ENCODE peak calls at places on chromosomes 3 and 15, in five cellular contexts. One of them, this sample, is unnamed.

GRCh38 chr3:126307083-126307482 is 50.1 kb downstream of the KLF15 start:
- DNase-seq in dorsolateral prefrontal cortex: no peak
- DNase-seq in adrenal gland: no peak
- DNase-seq in ovary: no peak
- DNase-seq in MM.1S: no peak
- DNase-seq in this sample: no peak

GRCh38 chr3:172065534-172065933 is 26.2 kb downstream of the FNDC3B start:
- DNase-seq in dorsolateral prefrontal cortex: no peak
- DNase-seq in adrenal gland: no peak
- DNase-seq in ovary: no peak
- DNase-seq in MM.1S: no peak
- DNase-seq in this sample: no peak

GRCh38 chr3:98980915-98981596 is 79.6 kb upstream of the DCBLD2 start:
- DNase-seq in dorsolateral prefrontal cortex: no peak
- DNase-seq in adrenal gland: no peak
- DNase-seq in ovary: no peak
- DNase-seq in MM.1S: no peak
- DNase-seq in this sample: no peak

GRCh38 chr15:34012461-34013028 is 26.5 kb downstream of the AVEN start:
- DNase-seq in dorsolateral prefrontal cortex: no peak
- DNase-seq in adrenal gland: no peak
- DNase-seq in ovary: no peak
- DNase-seq in MM.1S: no peak
- DNase-seq in this sample: no peak

GRCh38 chr3:188051801-188052228 is 102.1 kb upstream of the LPP start:
- DNase-seq in dorsolateral prefrontal cortex: peak; percentile 71
- DNase-seq in adrenal gland: peak; percentile 86
- DNase-seq in ovary: peak; percentile 80
- DNase-seq in MM.1S: no peak
- DNase-seq in this sample: peak; percentile 66

GRCh38 chr3:46706771-46707582 is 5.8 kb downstream of the TMIE start:
- DNase-seq in dorsolateral prefrontal cortex: peak; percentile 22
- DNase-seq in adrenal gland: no peak
- DNase-seq in ovary: peak; percentile 8
- DNase-seq in MM.1S: no peak
- DNase-seq in this sample: no peak

GRCh38 chr3:69823710-69824109 is 84.4 kb downstream of the MITF start:
- DNase-seq in dorsolateral prefrontal cortex: no peak
- DNase-seq in adrenal gland: no peak
- DNase-seq in ovary: no peak
- DNase-seq in MM.1S: no peak
- DNase-seq in this sample: no peak

GRCh38 chr3:134044459-134044858 is 14.7 kb upstream of the SLCO2A1 start:
- DNase-seq in dorsolateral prefrontal cortex: no peak
- DNase-seq in adrenal gland: no peak
- DNase-seq in ovary: no peak
- DNase-seq in MM.1S: no peak
- DNase-seq in this sample: no peak

GRCh38 chr3:195863121-195864061 is 45.0 kb downstream of the TNK2 start:
- DNase-seq in dorsolateral prefrontal cortex: peak; percentile 90
- DNase-seq in adrenal gland: peak; percentile 95
- DNase-seq in ovary: peak; percentile 91
- DNase-seq in MM.1S: peak; percentile 65
- DNase-seq in this sample: peak; percentile 67

GRCh38 chr15:41546846-41547786 is 3.1 kb upstream of the RPAP1 start:
- DNase-seq in dorsolateral prefrontal cortex: no peak
- DNase-seq in adrenal gland: peak; percentile 87
- DNase-seq in ovary: no peak
- DNase-seq in MM.1S: no peak
- DNase-seq in this sample: no peak

GRCh38 chr3:12750223-12750622 is 8.8 kb downstream of the TMEM40 start:
- DNase-seq in dorsolateral prefrontal cortex: no peak
- DNase-seq in adrenal gland: peak; percentile 79
- DNase-seq in ovary: peak; percentile 50
- DNase-seq in MM.1S: no peak
- DNase-seq in this sample: no peak

GRCh38 chr3:134367869-134368750 is 6.1 kb downstream of the AMOTL2 start:
- DNase-seq in dorsolateral prefrontal cortex: no peak
- DNase-seq in adrenal gland: no peak
- DNase-seq in ovary: no peak
- DNase-seq in MM.1S: no peak
- DNase-seq in this sample: no peak

GRCh38 chr15:29888651-29889050 is 66.4 kb upstream of the TJP1 start:
- DNase-seq in dorsolateral prefrontal cortex: no peak
- DNase-seq in adrenal gland: no peak
- DNase-seq in ovary: no peak
- DNase-seq in MM.1S: no peak
- DNase-seq in this sample: no peak

GRCh38 chr15:67807141-67807540 is 18.2 kb upstream of the SKOR1 start:
- DNase-seq in dorsolateral prefrontal cortex: no peak
- DNase-seq in adrenal gland: no peak
- DNase-seq in ovary: no peak
- DNase-seq in MM.1S: no peak
- DNase-seq in this sample: no peak

GRCh38 chr15:41417418-41417811 is 520 bp downstream of the RTF1 start:
- DNase-seq in dorsolateral prefrontal cortex: peak; percentile 47
- DNase-seq in adrenal gland: peak; percentile 38
- DNase-seq in ovary: no peak
- DNase-seq in MM.1S: no peak
- DNase-seq in this sample: no peak

GRCh38 chr3:142224482-142225072 is 808 bp downstream of the GK5 start:
- DNase-seq in dorsolateral prefrontal cortex: no peak
- DNase-seq in adrenal gland: no peak
- DNase-seq in ovary: no peak
- DNase-seq in MM.1S: no peak
- DNase-seq in this sample: no peak

GRCh38 chr3:48372377-48372770 is 355 bp downstream of the FBXW12 start:
- DNase-seq in dorsolateral prefrontal cortex: no peak
- DNase-seq in adrenal gland: no peak
- DNase-seq in ovary: no peak
- DNase-seq in MM.1S: peak; percentile 85
- DNase-seq in this sample: no peak

GRCh38 chr3:177595789-177596188 is 398.5 kb upstream of the TBL1XR1 start:
- DNase-seq in dorsolateral prefrontal cortex: no peak
- DNase-seq in adrenal gland: no peak
- DNase-seq in ovary: no peak
- DNase-seq in MM.1S: no peak
- DNase-seq in this sample: no peak

GRCh38 chr3:22012471-22012870 is 261.5 kb upstream of the ZNF385D start:
- DNase-seq in dorsolateral prefrontal cortex: no peak
- DNase-seq in adrenal gland: no peak
- DNase-seq in ovary: no peak
- DNase-seq in MM.1S: no peak
- DNase-seq in this sample: no peak

GRCh38 chr15:101502572-101503295 is 13.2 kb upstream of the PCSK6 start:
- DNase-seq in dorsolateral prefrontal cortex: no peak
- DNase-seq in adrenal gland: no peak
- DNase-seq in ovary: no peak
- DNase-seq in MM.1S: no peak
- DNase-seq in this sample: no peak

DNA sequence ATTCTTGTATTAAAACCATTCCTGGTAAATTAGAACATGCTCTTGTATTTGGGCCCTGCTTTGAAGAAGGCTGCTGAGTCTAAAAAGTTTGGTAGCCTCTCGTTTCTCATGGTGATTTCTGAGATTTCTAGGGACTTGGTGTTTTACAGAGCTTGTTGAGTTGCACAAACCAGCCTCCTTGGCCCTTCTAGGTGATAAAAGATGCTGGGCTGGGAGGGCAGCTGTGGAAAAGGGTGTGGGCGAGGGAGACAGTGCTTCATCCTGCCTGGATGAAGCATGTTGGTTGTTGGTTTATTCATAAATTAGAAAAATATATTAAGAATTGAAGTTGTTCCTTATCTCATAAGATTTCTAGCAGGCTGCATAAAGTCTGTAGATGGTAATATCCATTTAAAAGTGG is 151.7 kb downstream of the IGF1R start:
- DNase-seq in dorsolateral prefrontal cortex: no peak
- DNase-seq in adrenal gland: no peak
- DNase-seq in ovary: no peak
- DNase-seq in MM.1S: no peak
- DNase-seq in this sample: no peak
- H3K27ac ChIP-seq in dorsolateral prefrontal cortex: peak overlapping the region; percentile 90
- H3K27ac ChIP-seq in adrenal gland: peak overlapping the region; percentile 62
- H3K27ac ChIP-seq in ovary: no peak overlapping the region
- H3K27ac ChIP-seq in MM.1S: no peak overlapping the region
- H3K27ac ChIP-seq in this sample: peak overlapping the region; percentile 92

GRCh38 chr15:93566777-93567176 is 477.8 kb upstream of the RGMA start:
- DNase-seq in dorsolateral prefrontal cortex: no peak
- DNase-seq in adrenal gland: no peak
- DNase-seq in ovary: no peak
- DNase-seq in MM.1S: no peak
- DNase-seq in this sample: no peak

GRCh38 chr15:93563218-93563617 is 474.2 kb upstream of the RGMA start:
- DNase-seq in dorsolateral prefrontal cortex: no peak
- DNase-seq in adrenal gland: no peak
- DNase-seq in ovary: no peak
- DNase-seq in MM.1S: no peak
- DNase-seq in this sample: no peak

DNA sequence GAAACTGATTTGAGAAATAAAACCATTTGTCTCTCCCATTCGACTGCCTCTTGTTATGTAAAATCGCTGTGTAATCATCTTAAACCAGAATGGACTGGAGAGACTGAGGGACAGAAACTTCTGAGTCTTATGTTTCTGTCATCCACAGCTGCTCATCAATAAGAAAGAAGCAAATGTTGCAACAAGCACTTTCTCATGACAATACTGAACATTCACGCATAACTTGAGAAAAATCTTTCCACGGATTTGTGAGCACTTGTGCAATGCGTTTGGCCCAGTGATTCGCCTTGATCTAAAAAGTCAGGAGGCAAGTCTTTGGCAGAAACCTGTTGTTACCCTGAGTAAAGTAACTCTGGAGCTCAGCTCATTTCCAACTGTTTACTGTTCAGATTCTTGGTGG is 473.7 kb upstream of the RGMA start:
- DNase-seq in dorsolateral prefrontal cortex: no peak
- DNase-seq in adrenal gland: no peak
- DNase-seq in ovary: peak; percentile 21
- DNase-seq in MM.1S: no peak
- DNase-seq in this sample: no peak
- H3K27ac ChIP-seq in dorsolateral prefrontal cortex: no peak overlapping the region
- H3K27ac ChIP-seq in adrenal gland: no peak overlapping the region
- H3K27ac ChIP-seq in ovary: no peak overlapping the region
- H3K27ac ChIP-seq in MM.1S: no peak overlapping the region
- H3K27ac ChIP-seq in this sample: no peak overlapping the region

DNA sequence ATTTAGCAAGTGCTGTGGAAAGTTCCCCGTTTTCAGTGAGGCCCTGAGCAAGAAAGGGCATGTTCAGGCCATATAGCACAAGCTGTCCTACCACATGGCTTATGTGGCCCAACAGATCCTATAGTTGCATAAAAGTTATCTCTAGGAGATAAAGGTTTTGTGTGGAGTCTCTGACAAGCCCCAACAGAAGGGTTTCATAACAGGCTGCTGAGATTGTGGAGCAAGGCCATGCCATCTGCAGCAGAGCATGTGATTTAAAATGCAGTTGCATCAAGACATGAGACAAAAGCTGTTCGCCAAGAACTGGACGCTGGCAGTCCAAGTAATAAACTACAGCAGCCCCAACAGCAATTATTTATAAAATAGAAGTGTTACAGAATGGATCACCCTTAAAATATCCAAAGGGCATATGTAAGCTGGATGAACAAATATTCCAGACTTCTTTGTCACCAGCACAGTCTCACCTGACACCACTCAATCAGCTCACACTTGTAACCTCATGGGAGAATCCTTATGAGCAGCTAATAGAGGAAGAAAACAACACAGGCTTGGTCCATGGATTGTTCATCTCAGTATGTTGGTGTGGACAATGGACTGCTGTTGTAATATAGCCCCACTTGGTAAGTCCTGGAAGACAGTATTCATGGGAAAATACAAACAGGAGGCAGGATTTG is 14.4 kb upstream of the CLDN1 start:
- DNase-seq in dorsolateral prefrontal cortex: no peak
- DNase-seq in adrenal gland: peak; percentile 81
- DNase-seq in ovary: no peak
- DNase-seq in MM.1S: no peak
- DNase-seq in this sample: no peak
- H3K27ac ChIP-seq in dorsolateral prefrontal cortex: no peak overlapping the region
- H3K27ac ChIP-seq in adrenal gland: peak overlapping the region; percentile 84
- H3K27ac ChIP-seq in ovary: no peak overlapping the region
- H3K27ac ChIP-seq in MM.1S: no peak overlapping the region
- H3K27ac ChIP-seq in this sample: no peak overlapping the region

DNA sequence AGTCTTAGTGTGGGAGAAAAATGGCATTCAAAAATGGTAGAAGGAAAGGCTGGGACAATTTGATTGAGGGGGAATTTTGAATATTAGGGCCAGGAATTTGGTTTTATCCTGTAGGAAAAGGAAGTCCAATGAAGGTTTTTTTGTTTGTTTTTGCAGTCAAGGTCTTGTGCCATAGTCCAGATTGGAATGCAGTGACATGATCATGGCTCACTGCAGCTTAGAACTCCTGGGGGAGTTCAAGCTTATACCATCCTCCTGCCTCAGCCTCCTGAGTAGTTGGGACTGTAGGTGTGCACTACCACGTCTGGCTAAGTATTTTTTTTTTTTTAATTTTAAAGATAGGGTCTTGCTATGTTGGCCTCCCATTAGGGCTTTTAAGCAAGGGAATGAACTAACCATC is 2.6 kb upstream of the SLC6A11 start:
- DNase-seq in dorsolateral prefrontal cortex: no peak
- DNase-seq in adrenal gland: no peak
- DNase-seq in ovary: no peak
- DNase-seq in MM.1S: no peak
- DNase-seq in this sample: no peak
- H3K27ac ChIP-seq in dorsolateral prefrontal cortex: no peak overlapping the region
- H3K27ac ChIP-seq in adrenal gland: no peak overlapping the region
- H3K27ac ChIP-seq in ovary: no peak overlapping the region
- H3K27ac ChIP-seq in MM.1S: no peak overlapping the region
- H3K27ac ChIP-seq in this sample: no peak overlapping the region

DNA sequence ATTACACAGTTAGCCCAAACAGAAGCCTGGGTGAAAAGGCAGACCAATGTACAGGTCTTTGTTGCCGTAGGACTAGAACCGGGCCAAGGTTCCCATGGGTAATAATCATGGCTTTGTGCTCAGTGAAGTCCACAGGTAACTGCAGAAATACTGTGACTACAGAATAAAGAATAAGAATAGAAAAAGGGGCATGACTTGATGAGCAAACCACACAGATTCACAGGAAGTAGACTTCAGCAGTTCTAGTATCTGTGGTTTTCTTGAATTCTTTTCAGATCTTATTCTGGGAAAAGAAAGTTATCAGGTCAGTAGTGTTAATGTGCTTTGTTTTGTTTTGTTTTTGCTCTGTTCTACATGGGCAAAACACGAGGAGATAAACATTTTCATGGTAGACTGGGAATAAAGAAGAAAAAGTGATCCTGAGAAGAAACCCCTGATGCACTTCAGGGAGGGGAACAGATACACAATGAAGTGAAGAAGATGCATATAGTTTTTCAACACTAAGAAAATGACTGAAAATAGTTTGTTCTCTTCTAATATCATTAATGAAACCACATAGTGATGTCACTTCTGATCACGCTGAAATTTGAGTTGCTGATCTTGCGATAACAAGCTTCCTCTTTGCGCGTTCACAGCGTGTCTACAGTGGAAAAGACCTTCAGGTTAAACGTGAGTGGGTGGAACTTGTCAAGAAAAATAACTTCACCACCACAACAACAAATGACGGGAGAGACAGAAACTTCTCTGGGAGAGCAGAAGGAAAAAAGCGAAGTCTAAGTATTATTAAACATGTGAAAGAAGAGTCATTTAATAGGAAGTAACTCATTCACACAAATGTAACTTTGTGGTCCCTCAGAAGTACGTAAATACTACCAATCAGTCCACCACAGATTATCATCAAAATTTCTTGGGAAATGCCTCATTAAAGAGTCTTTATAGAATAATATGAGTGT is 315.8 kb upstream of the SATB1 start:
- DNase-seq in dorsolateral prefrontal cortex: no peak
- DNase-seq in adrenal gland: no peak
- DNase-seq in ovary: no peak
- DNase-seq in MM.1S: peak; percentile 90
- DNase-seq in this sample: no peak
- H3K27ac ChIP-seq in dorsolateral prefrontal cortex: no peak overlapping the region
- H3K27ac ChIP-seq in adrenal gland: peak overlapping the region; percentile 58
- H3K27ac ChIP-seq in ovary: no peak overlapping the region
- H3K27ac ChIP-seq in MM.1S: peak overlapping the region; percentile 71
- H3K27ac ChIP-seq in this sample: no peak overlapping the region